ENCODE peak calls at places on chromosomes 13 and 19, in seven cellular contexts. S is head of caudate nucleus; X is CD8-positive, alpha-beta memory T cell; F is HuH-7.5; L is A549; I is NCI-H446; B is T-helper 1 cell. V is an unnamed sample.

GRCh38 chr13:32837307-32837972 is 178.8 kb upstream of the KL start:
- DNase-seq in S (no peak), X (no peak), F (no peak), L (no peak), I (no peak), B (no peak), V (peak; percentile 24)

GRCh38 chr13:44718467-44718866 is 142.3 kb upstream of the TSC22D1 start:
- DNase-seq in S (no peak), X (no peak), F (no peak), L (no peak), I (no peak), B (no peak), V (no peak)

GRCh38 chr19:40862785-40863184 is 12.5 kb upstream of the CYP2A6 start:
- DNase-seq in S (no peak), X (no peak), F (no peak), L (peak; percentile 56), I (no peak), B (no peak), V (peak; percentile 83)

GRCh38 chr19:39363909-39364457 is 21.8 kb downstream of the SAMD4B start:
- DNase-seq in S (peak; percentile 75), X (no peak), F (no peak), L (no peak), I (no peak), B (no peak), V (no peak)

GRCh38 chr19:38834104-38834490 is 2.5 kb upstream of the ECH1 start:
- DNase-seq in S (no peak), X (no peak), F (no peak), L (no peak), I (no peak), B (no peak), V (no peak)

GRCh38 chr19:47750752-47751151 is 5.4 kb downstream of the NOP53 start:
- DNase-seq in S (no peak), X (no peak), F (no peak), L (no peak), I (no peak), B (no peak), V (no peak)

GRCh38 chr19:55216461-55217198 is 7.3 kb upstream of the PTPRH start:
- DNase-seq in S (peak; percentile 84), X (peak; percentile 12), F (peak; percentile 94), L (peak; percentile 99), I (peak; percentile 99), B (peak; percentile 50), V (peak; percentile 100)

GRCh38 chr13:113622791-113623490 is 35.1 kb downstream of the ATP4B start:
- DNase-seq in S (no peak), X (no peak), F (no peak), L (no peak), I (no peak), B (no peak), V (no peak)

GRCh38 chr19:46076951-46077814 is 36.4 kb upstream of the IGFL4 start:
- DNase-seq in S (peak; percentile 88), X (no peak), F (peak; percentile 86), L (peak; percentile 90), I (peak; percentile 64), B (peak; percentile 11), V (peak; percentile 73)

GRCh38 chr13:109741966-109742365 is 44.4 kb downstream of the IRS2 start:
- DNase-seq in S (no peak), X (no peak), F (no peak), L (no peak), I (no peak), B (no peak), V (no peak)

GRCh38 chr13:22717036-22717435 is 463.7 kb upstream of the SGCG start:
- DNase-seq in S (no peak), X (no peak), F (no peak), L (no peak), I (no peak), B (no peak), V (no peak)

GRCh38 chr13:39451301-39451700 is 151.7 kb downstream of the LHFPL6 start:
- DNase-seq in S (no peak), X (no peak), F (no peak), L (no peak), I (peak; percentile 54), B (no peak), V (peak; percentile 74)

GRCh38 chr13:20125129-20125782 is 35.6 kb downstream of the GJA3 start:
- DNase-seq in S (no peak), X (no peak), F (no peak), L (no peak), I (no peak), B (no peak), V (no peak)

GRCh38 chr13:26787961-26788360 is 27.4 kb upstream of the GPR12 start:
- DNase-seq in S (no peak), X (no peak), F (no peak), L (no peak), I (peak; percentile 41), B (no peak), V (no peak)

GRCh38 chr13:111854403-111854802 is 212.5 kb upstream of the SOX1 start:
- DNase-seq in S (no peak), X (no peak), F (no peak), L (no peak), I (no peak), B (no peak), V (no peak)

GRCh38 chr13:111415216-111415615 is 94.8 kb downstream of the TEX29 start:
- DNase-seq in S (no peak), X (no peak), F (no peak), L (no peak), I (no peak), B (no peak), V (no peak)

GRCh38 chr19:48501446-48501960 is 10.1 kb downstream of the LMTK3 start:
- DNase-seq in S (peak; percentile 46), X (peak; percentile 67), F (peak; percentile 87), L (no peak), I (no peak), B (peak; percentile 73), V (peak; percentile 72)

GRCh38 chr19:36483653-36484052 is 5.7 kb downstream of the ZNF566 start:
- DNase-seq in S (no peak), X (no peak), F (no peak), L (no peak), I (no peak), B (no peak), V (peak; percentile 82)

GRCh38 chr19:5954293-5954692 is 23.6 kb downstream of the RANBP3 start:
- DNase-seq in S (no peak), X (no peak), F (no peak), L (no peak), I (no peak), B (no peak), V (no peak)

GRCh38 chr19:4403005-4403761 is 743 bp downstream of the CHAF1A start:
- DNase-seq in S (no peak), X (no peak), F (peak; percentile 47), L (peak; percentile 11), I (no peak), B (no peak), V (no peak)

GRCh38 chr19:48379058-48379457 is 12.3 kb downstream of the KDELR1 start:
- DNase-seq in S (no peak), X (no peak), F (no peak), L (no peak), I (no peak), B (no peak), V (no peak)

GRCh38 chr19:16661480-16662034 is 618 bp downstream of the TMEM38A start:
- DNase-seq in S (peak; percentile 31), X (no peak), F (peak; percentile 31), L (no peak), I (no peak), B (no peak), V (no peak)

GRCh38 chr19:36688058-36688457 is 646 bp downstream of the ZNF567 start:
- DNase-seq in S (no peak), X (no peak), F (no peak), L (no peak), I (no peak), B (no peak), V (no peak)

GRCh38 chr19:5691930-5692784 is 2.1 kb downstream of the RPL36 start:
- DNase-seq in S (no peak), X (no peak), F (no peak), L (no peak), I (no peak), B (no peak), V (peak; percentile 39)

GRCh38 chr13:27830010-27830409 is 37.7 kb downstream of the GSX1 start:
- DNase-seq in S (no peak), X (peak; percentile 50), F (peak; percentile 76), L (peak; percentile 35), I (no peak), B (peak; percentile 26), V (peak; percentile 33)

GRCh38 chr19:5805465-5806132 is 732 bp downstream of the NRTN start:
- DNase-seq in S (no peak), X (peak; percentile 58), F (peak; percentile 98), L (peak; percentile 62), I (peak; percentile 39), B (peak; percentile 50), V (peak; percentile 21)

GRCh38 chr13:111561091-111561778 is 240.8 kb downstream of the TEX29 start:
- DNase-seq in S (no peak), X (no peak), F (no peak), L (no peak), I (no peak), B (no peak), V (no peak)

V was measured in MV-4-11.